ENCODE peak calls at places on chromosome 18, in seven cellular contexts. D is HCT116, X is tibial nerve, B is body of pancreas, N is stomach, V is Peyer's patch, Y is spleen. K is an unnamed sample.

GRCh38 chr18:7021994-7022840 is 95.4 kb downstream of the LAMA1 start:
- DNase-seq in Y (no peak), B (peak; percentile 87), D (peak; percentile 15), X (no peak), V (peak; percentile 53), N (peak; percentile 73), K (peak; percentile 22)

GRCh38 chr18:34901299-34901698 is 139.9 kb upstream of the MAPRE2 start:
- DNase-seq in V (no peak), D (no peak), X (no peak), N (no peak), B (no peak), Y (no peak), K (no peak)

GRCh38 chr18:62998443-62998842 is 283.1 kb downstream of the PHLPP1 start:
- DNase-seq in Y (peak; percentile 47), D (no peak), V (no peak), N (no peak), B (no peak), X (no peak), K (no peak)

GRCh38 chr18:2302012-2302411 is 269.3 kb downstream of the METTL4 start:
- DNase-seq in V (no peak), B (no peak), D (no peak), X (no peak), Y (no peak), N (no peak), K (no peak)

GRCh38 chr18:58570360-58571064 is 58.4 kb downstream of the ALPK2 start:
- DNase-seq in B (no peak), N (no peak), D (no peak), Y (no peak), V (no peak), X (no peak), K (no peak)

GRCh38 chr18:3304832-3305231 is 42.9 kb downstream of the MYL12B start:
- DNase-seq in D (no peak), Y (no peak), V (no peak), N (no peak), B (no peak), X (no peak), K (no peak)

GRCh38 chr18:79485788-79486355 is 90.1 kb downstream of the NFATC1 start:
- DNase-seq in V (peak; percentile 10), X (no peak), D (no peak), N (no peak), Y (peak; percentile 1), B (no peak), K (no peak)

GRCh38 chr18:54392621-54393023 is 34.9 kb downstream of the C18orf54 start:
- DNase-seq in Y (no peak), D (peak; percentile 68), V (no peak), X (no peak), N (no peak), B (no peak), K (no peak)

GRCh38 chr18:11279461-11279860 is 130.1 kb upstream of the PIEZO2 start:
- DNase-seq in N (no peak), V (no peak), B (no peak), X (no peak), D (no peak), Y (no peak), K (no peak)

GRCh38 chr18:5425721-5426120 is 118.1 kb downstream of the EPB41L3 start:
- DNase-seq in X (no peak), N (no peak), Y (no peak), V (no peak), B (no peak), D (no peak), K (no peak)

GRCh38 chr18:29892960-29893558 is 1149.5 kb downstream of the DSC3 start:
- DNase-seq in V (no peak), D (no peak), Y (no peak), B (no peak), N (no peak), X (no peak), K (no peak)

GRCh38 chr18:63152096-63152495 is 167.5 kb downstream of the BCL2 start:
- DNase-seq in B (no peak), V (no peak), D (no peak), X (no peak), N (no peak), Y (no peak), K (no peak)

DNA sequence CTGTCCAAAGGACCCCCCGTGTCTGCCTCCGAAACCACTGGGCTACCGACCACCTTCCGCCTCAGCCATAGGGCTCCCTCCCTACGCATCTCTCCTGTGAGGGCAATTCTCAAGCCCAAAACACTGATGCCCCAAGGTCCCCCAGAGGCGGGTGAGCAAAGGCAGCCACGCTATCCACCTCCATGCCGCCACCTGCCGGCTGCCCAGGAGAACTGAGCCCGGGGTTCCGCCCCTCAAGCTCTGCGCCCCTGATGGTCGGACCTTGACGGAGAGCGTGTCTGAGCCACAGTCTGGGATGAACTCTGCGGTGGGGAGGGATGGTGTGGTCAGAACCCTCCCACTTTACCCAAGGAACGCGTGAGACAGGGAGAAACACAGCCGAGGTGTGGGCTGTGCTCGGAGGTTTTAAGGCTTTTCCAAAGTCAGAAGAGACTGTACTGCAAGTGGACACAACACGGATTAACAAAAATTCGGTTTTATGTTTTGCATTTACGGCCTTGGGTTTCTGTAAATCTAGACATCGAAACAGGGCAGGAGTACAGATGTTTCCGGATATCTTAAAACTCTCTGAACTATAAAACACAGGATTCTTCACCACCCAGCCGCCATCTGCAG is 114.1 kb downstream of the ZNF516 start:
- DNase-seq in X (no peak), N (no peak), D (peak; percentile 35), B (no peak), Y (peak; percentile 69), V (no peak), K (no peak)
- TF ChIP-seq CTCF in X (peak; percentile 29), N (no peak), D (peak; percentile 92), B (no peak), Y (no peak), V (no peak), K (peak; percentile 10)

DNA sequence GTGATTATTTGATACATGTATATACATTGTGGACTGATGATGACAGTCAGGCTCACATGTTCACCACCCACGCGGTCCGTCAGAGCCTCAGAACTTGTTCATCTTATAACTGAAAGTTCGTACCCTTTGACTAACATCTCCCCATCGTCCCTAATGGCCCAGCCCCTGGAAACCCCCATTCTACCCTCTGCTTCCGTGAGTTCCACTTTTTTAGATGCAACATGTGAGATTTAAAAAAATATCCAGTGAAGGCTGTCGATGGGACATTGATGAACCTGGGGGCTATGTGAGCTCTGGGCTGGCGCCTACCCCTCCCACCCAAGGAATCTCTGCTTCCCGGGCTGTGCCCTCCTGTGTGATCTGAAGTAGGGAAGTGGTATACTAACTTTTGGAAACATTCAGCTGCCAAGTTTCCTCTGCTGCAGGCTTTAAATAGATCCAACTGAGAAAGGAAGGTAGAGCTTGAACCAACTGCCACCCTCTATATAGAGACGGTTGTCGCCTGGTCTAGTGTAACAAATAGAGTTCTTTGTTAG is 163.8 kb downstream of the FAM210A start:
- DNase-seq in Y (no peak), X (no peak), D (no peak), B (no peak), N (no peak), V (no peak), K (no peak)
- TF ChIP-seq POLR2A in Y (no peak), X (no peak), D (no peak), B (no peak), N (no peak), V (no peak), K (no peak)

GRCh38 chr18:13219576-13219975 is 1.0 kb downstream of the LDLRAD4 start:
- DNase-seq in B (no peak), D (no peak), Y (no peak), X (no peak), N (no peak), V (no peak), K (no peak)
- H3K27ac ChIP-seq in B (no peak overlapping the region), D (no peak overlapping the region), Y (no peak overlapping the region), X (peak overlapping the region; percentile 57), N (peak overlapping the region; percentile 85), V (peak overlapping the region; percentile 89), K (no peak overlapping the region)

GRCh38 chr18:60069145-60069544 is 169.3 kb downstream of the PMAIP1 start:
- DNase-seq in X (no peak), V (no peak), Y (no peak), D (no peak), N (no peak), B (no peak), K (no peak)
- TF ChIP-seq CTCF in X (no peak), V (no peak), Y (no peak), D (peak; percentile 37), N (no peak), B (no peak), K (no peak)

GRCh38 chr18:24114924-24115549 is 23.8 kb upstream of the CABYR start:
- DNase-seq in D (no peak), N (no peak), Y (no peak), V (no peak), X (no peak), B (no peak), K (no peak)
- TF ChIP-seq POLR2A in D (no peak), N (no peak), Y (no peak), V (no peak), X (no peak), B (no peak), K (peak; percentile 7)

GRCh38 chr18:9325716-9326115 is 8.9 kb upstream of the TWSG1 start:
- DNase-seq in N (no peak), D (no peak), X (no peak), B (no peak), Y (no peak), V (no peak), K (no peak)
- H3K27ac ChIP-seq in N (no peak overlapping the region), D (no peak overlapping the region), X (no peak overlapping the region), B (no peak overlapping the region), Y (no peak overlapping the region), V (no peak overlapping the region), K (no peak overlapping the region)

GRCh38 chr18:71625691-71626090 is 918.5 kb downstream of the CBLN2 start:
- DNase-seq in Y (no peak), D (no peak), B (no peak), V (no peak), N (no peak), X (no peak), K (no peak)
- TF ChIP-seq CTCF in Y (no peak), D (no peak), B (no peak), V (no peak), N (no peak), X (no peak), K (no peak)